ENCODE peak calls at places on chromosomes 3 and 15, in ten cellular contexts. R is OCI-LY7, N is cardiac fibroblast, K is aorta, C is neuronal stem cell, A is tibial nerve, M is ovary, L is DND-41, S is body of pancreas, Y is fibroblast of mammary gland. P is an unnamed sample.

GRCh38 chr3:145951431-145951830 is 209.6 kb downstream of the PLOD2 start:
- DNase-seq in R (no peak), N (no peak), K (no peak), C (no peak), A (no peak), M (no peak), L (no peak), S (no peak), Y (peak), P (no peak)

GRCh38 chr3:152857082-152857481 is 22.2 kb downstream of the P2RY1 start:
- DNase-seq in R (no peak), N (peak), K (no peak), C (no peak), A (no peak), M (no peak), L (no peak), S (no peak), Y (peak), P (no peak)

GRCh38 chr3:128618398-128618726 is 32.3 kb downstream of the RPN1 start:
- DNase-seq in R (no peak), N (no peak), K (no peak), C (no peak), A (no peak), M (no peak), L (no peak), S (no peak), Y (peak), P (no peak)

GRCh38 chr3:194134231-194134756 is 1.7 kb upstream of the HES1 start:
- DNase-seq in R (peak), N (no peak), K (peak), C (peak), A (peak), M (no peak), L (peak), S (no peak), Y (peak), P (peak)

GRCh38 chr3:157746391-157746790 is 243.2 kb upstream of the VEPH1 start:
- DNase-seq in R (no peak), N (no peak), K (no peak), C (no peak), A (no peak), M (no peak), L (no peak), S (no peak), Y (peak), P (no peak)

GRCh38 chr15:70559223-70559823 is 204.0 kb downstream of the UACA start:
- DNase-seq in R (peak), N (peak), K (no peak), C (no peak), A (no peak), M (no peak), L (peak), S (peak), Y (no peak), P (peak)

GRCh38 chr15:81049835-81050234 is 49.1 kb downstream of the TLNRD1 start:
- DNase-seq in R (no peak), N (no peak), K (no peak), C (no peak), A (no peak), M (no peak), L (no peak), S (no peak), Y (no peak), P (no peak)

GRCh38 chr15:54410481-54410880 is 432.2 kb downstream of the UNC13C start:
- DNase-seq in R (no peak), N (no peak), K (no peak), C (no peak), A (no peak), M (no peak), L (no peak), S (no peak), Y (no peak), P (no peak)

GRCh38 chr15:78840661-78841060 is 29.4 kb upstream of the ADAMTS7 start:
- DNase-seq in R (peak), N (peak), K (peak), C (no peak), A (no peak), M (no peak), L (no peak), S (no peak), Y (peak), P (no peak)

GRCh38 chr3:52046186-52046913 is 10.0 kb downstream of the DUSP7 start:
- DNase-seq in R (no peak), N (peak), K (peak), C (no peak), A (no peak), M (no peak), L (no peak), S (no peak), Y (peak), P (no peak)

GRCh38 chr3:115325539-115325938 is 178.5 kb upstream of the ZBTB20 start:
- DNase-seq in R (peak), N (peak), K (no peak), C (peak), A (no peak), M (no peak), L (peak), S (peak), Y (peak), P (no peak)

GRCh38 chr15:64825431-64826294 is at the start of gene PIF1:
- DNase-seq in R (peak), N (peak), K (peak), C (peak), A (peak), M (peak), L (peak), S (peak), Y (peak), P (peak)

DNA sequence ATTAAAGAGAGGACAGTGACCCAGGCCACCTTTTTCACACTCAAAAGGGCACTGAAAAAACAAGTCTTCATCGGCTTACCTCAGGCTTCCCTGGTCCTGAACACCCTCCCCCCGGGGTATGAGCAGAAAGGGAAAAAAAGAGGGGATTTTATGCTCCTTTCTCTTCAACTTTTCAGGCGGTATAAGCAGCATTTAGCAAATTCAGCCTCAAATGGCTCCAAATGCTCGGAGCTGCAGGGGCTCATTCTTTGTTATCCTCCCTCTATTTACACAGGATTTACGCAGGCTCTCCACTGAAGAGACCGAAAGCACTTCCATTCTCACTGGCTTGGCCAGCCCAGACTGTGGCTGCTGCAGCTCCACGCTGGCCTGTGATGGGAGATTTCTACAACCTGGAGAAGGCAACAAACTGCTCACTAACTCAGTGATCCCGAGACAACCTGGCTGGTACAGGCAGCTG is 54.5 kb downstream of the MEIS2 start:
- DNase-seq in R (no peak), N (no peak), K (no peak), C (peak), A (no peak), M (no peak), L (no peak), S (no peak), Y (no peak), P (no peak)
- H3K4me3 ChIP-seq in R (no peak), N (no peak), K (no peak), C (no peak), A (no peak), M (no peak), L (no peak), S (no peak), Y (no peak), P (no peak)

DNA sequence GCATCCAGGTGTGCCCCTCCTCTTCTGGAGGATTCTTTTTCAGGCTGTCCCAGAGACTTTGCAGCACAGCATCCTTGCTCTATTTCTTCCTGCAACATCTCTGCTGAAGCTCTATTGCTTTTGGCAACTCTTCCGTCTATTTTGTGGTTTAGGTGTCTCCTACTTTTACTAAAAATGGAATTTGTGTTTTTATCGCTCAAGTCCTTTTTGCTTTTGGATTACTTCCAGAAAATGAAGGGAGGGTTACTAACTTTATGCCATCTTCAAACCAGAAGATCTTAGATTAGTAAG is 66.4 kb downstream of the NOX5 start:
- DNase-seq in R (no peak), N (no peak), K (no peak), C (no peak), A (no peak), M (no peak), L (no peak), S (no peak), Y (no peak), P (no peak)
- H3K4me3 ChIP-seq in R (no peak), N (no peak), K (no peak), C (no peak), A (no peak), M (no peak), L (no peak), S (no peak), Y (no peak), P (no peak)

GRCh38 chr15:88897142-88897455 is 1.8 kb upstream of the HAPLN3 start:
- DNase-seq in R (no peak), N (no peak), K (no peak), C (no peak), A (no peak), M (no peak), L (no peak), S (no peak), Y (no peak), P (no peak)
- H3K4me3 ChIP-seq in R (no peak), N (no peak), K (no peak), C (no peak), A (no peak), M (no peak), L (peak), S (no peak), Y (no peak), P (peak)

GRCh38 chr15:100919481-100920405 is 586 bp downstream of the LRRK1 start:
- DNase-seq in R (peak), N (peak), K (peak), C (no peak), A (no peak), M (peak), L (no peak), S (peak), Y (peak), P (no peak)
- H3K4me3 ChIP-seq in R (peak), N (peak), K (peak), C (peak), A (peak), M (peak), L (no peak), S (peak), Y (peak), P (no peak)

DNA sequence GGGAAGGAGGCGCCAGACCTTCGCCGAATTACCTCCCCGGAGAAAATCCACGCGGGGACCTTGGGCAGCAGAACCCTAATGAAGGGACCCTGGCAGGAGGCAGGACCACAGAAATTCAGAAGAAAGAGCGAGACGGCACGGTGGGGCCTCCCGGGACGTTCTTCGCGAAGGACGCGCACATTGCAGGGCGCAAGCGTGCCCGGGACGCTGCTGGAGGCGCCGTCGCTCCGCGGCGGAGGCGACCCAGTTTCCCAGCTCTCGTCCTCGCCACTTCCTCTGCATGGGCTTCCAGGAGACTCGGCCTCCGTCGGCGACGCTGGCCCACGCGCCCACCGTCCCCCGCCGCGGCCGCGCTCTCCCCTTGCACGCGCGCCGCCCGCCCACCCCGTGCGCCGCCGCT is 31.9 kb upstream of the SMAD3 start:
- DNase-seq in R (no peak), N (no peak), K (peak), C (no peak), A (no peak), M (no peak), L (no peak), S (no peak), Y (no peak), P (peak)
- H3K4me3 ChIP-seq in R (no peak), N (peak), K (no peak), C (peak), A (peak), M (peak), L (no peak), S (no peak), Y (no peak), P (peak)

DNA sequence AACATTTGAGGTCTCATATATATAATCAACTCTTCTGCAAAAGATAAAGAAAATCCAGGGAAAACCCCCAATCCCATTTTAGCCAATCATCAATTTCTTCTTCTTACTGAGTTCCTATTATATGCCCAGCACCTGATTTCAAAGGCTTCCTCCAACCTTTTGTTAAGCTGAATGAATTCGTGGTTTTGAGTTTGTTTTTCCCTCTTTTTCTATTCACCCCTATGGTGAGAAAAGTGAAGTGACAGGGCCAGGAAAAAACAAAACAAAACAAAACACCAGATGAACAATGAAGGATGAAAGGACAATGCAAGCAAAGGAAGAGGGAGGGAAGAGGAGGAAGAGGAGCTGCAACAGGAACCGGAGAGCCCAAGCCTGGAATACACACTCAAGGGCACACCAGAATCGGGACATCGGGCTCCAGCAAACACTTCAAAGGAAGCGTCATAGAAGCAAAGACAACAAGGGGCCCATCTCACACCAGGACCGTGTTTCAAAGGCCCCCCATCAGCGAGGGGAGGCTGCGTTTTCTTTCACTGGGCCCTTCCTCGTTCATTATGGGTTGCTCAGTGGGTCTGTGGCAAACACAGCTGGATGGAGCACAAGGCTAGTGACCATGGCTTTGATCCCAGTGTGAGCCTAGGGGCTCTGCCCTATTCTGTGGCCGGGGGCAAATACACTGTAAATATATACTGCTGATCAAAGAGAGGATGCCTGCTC is 50.2 kb downstream of the VGLL4 start:
- DNase-seq in R (no peak), N (no peak), K (no peak), C (no peak), A (no peak), M (no peak), L (no peak), S (no peak), Y (no peak), P (no peak)
- H3K4me3 ChIP-seq in R (no peak), N (no peak), K (no peak), C (no peak), A (no peak), M (no peak), L (no peak), S (no peak), Y (no peak), P (no peak)

GRCh38 chr3:165568907-165569462 is 268.2 kb downstream of the BCHE start:
- DNase-seq in R (no peak), N (no peak), K (no peak), C (no peak), A (no peak), M (no peak), L (no peak), S (no peak), Y (no peak), P (no peak)
- H3K4me3 ChIP-seq in R (no peak), N (no peak), K (no peak), C (no peak), A (no peak), M (no peak), L (no peak), S (no peak), Y (no peak), P (no peak)